ENCODE peak calls at places on chromosomes 13 and 19, in five cellular contexts. Z is GM23338, H is left lung, P is kidney, N is epithelial cell of esophagus. K is an unnamed sample.

GRCh38 chr19:45160870-45161714 is at the start of gene NKPD1:
- DNase-seq in N (peak), Z (peak), H (peak), P (peak), K (no peak)

GRCh38 chr13:28408235-28408848 is 86.6 kb downstream of the FLT1 start:
- DNase-seq in H (no peak), P (no peak), Z (no peak), N (no peak), K (no peak)

GRCh38 chr13:18961383-18962117 is 220.1 kb downstream of the TUBA3C start:
- DNase-seq in H (no peak), P (no peak), N (no peak), Z (no peak), K (no peak)

GRCh38 chr19:37969695-37970094 is 62.7 kb downstream of the SIPA1L3 start:
- DNase-seq in N (peak), P (no peak), Z (no peak), H (no peak), K (no peak)

GRCh38 chr13:108508263-108508662 is 121.1 kb upstream of the MYO16 start:
- DNase-seq in Z (peak), P (no peak), N (peak), H (no peak), K (peak)

GRCh38 chr13:44280461-44280860 is 93.2 kb upstream of the SERP2 start:
- DNase-seq in P (no peak), Z (no peak), H (no peak), N (peak), K (peak)

GRCh38 chr19:48348039-48348438 is 15.7 kb downstream of the TMEM143 start:
- DNase-seq in Z (no peak), H (no peak), P (no peak), N (no peak), K (peak)

GRCh38 chr13:48295271-48295670 is 8.3 kb upstream of the RB1 start:
- DNase-seq in P (no peak), Z (no peak), N (peak), H (no peak), K (no peak)

GRCh38 chr19:40283414-40284250 is 1.5 kb downstream of the AKT2 start:
- DNase-seq in H (no peak), P (no peak), Z (no peak), N (no peak), K (no peak)

GRCh38 chr19:35363001-35363590 is 4.8 kb downstream of the FFAR3 start:
- DNase-seq in P (no peak), N (no peak), H (no peak), Z (no peak), K (no peak)

GRCh38 chr13:37510441-37510840 is 88.1 kb downstream of the POSTN start:
- DNase-seq in H (no peak), N (peak), P (no peak), Z (no peak), K (no peak)

GRCh38 chr13:74132768-74133656 is 1.2 kb downstream of the KLF12 start:
- DNase-seq in N (peak), H (peak), P (peak), Z (peak), K (no peak)

GRCh38 chr19:51161266-51161665 is 19.2 kb downstream of the SIGLEC7 start:
- DNase-seq in N (peak), Z (no peak), H (no peak), P (no peak), K (no peak)

GRCh38 chr13:95605426-95606125 is 38.9 kb downstream of the DZIP1 start:
- DNase-seq in Z (no peak), P (no peak), N (peak), H (no peak), K (no peak)

GRCh38 chr19:17932485-17933338 is at the start of gene CCDC124:
- DNase-seq in N (peak), P (peak), Z (peak), H (peak), K (peak)

GRCh38 chr19:41668315-41668714 is 19.8 kb downstream of the CEACAM7 start:
- DNase-seq in P (no peak), Z (no peak), N (no peak), H (no peak), K (no peak)

GRCh38 chr13:42997381-42997780 is 5.3 kb upstream of the EPSTI1 start:
- DNase-seq in N (no peak), Z (no peak), P (no peak), H (no peak), K (peak)

GRCh38 chr13:29954082-29955043 is 103.9 kb upstream of the UBL3 start:
- DNase-seq in H (no peak), N (no peak), P (no peak), Z (no peak), K (no peak)

GRCh38 chr13:44219808-44220544 is 153.6 kb upstream of the SERP2 start:
- DNase-seq in P (no peak), N (peak), Z (no peak), H (no peak), K (peak)

GRCh38 chr13:112270951-112271350 is 105.2 kb upstream of the SPACA7 start:
- DNase-seq in N (no peak), H (no peak), Z (no peak), P (no peak), K (no peak)

GRCh38 chr19:39590265-39590664 is 12.1 kb upstream of the LGALS13 start:
- DNase-seq in N (peak), H (no peak), P (no peak), Z (peak), K (peak)

GRCh38 chr13:38202730-38203129 is 146.9 kb upstream of the UFM1 start:
- DNase-seq in N (peak), P (no peak), H (no peak), Z (no peak), K (peak)

GRCh38 chr19:6126335-6126974 is 9.0 kb upstream of the ACSBG2 start:
- DNase-seq in N (peak), H (no peak), P (no peak), Z (peak), K (peak)

DNA sequence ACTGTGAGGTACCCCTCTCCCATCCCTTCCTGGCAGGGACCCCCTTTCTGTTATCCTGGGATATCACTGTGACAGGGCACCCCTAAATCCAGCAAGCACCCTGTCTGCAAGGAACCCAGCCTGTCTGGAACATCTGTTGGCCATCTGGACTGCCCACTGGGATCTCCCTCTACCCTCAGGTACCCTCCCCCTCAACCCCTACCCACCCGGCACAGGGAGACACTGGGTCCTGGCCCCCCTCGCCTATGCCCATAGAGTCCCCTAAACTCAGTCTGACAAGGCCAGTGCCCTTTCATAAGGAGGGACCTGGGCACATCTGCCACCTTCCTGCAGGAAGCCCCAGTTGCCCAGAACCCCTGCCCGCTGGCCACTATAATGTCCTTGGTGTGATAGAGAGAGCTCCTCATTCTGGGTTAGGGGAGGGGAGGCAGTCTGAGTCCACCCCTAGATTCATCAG is 2.8 kb upstream of the SLC27A5 start:
- DNase-seq in N (no peak), H (no peak), Z (no peak), P (no peak), K (no peak)
- H3K4me3 ChIP-seq in N (peak), H (peak), Z (peak), P (peak), K (peak)

DNA sequence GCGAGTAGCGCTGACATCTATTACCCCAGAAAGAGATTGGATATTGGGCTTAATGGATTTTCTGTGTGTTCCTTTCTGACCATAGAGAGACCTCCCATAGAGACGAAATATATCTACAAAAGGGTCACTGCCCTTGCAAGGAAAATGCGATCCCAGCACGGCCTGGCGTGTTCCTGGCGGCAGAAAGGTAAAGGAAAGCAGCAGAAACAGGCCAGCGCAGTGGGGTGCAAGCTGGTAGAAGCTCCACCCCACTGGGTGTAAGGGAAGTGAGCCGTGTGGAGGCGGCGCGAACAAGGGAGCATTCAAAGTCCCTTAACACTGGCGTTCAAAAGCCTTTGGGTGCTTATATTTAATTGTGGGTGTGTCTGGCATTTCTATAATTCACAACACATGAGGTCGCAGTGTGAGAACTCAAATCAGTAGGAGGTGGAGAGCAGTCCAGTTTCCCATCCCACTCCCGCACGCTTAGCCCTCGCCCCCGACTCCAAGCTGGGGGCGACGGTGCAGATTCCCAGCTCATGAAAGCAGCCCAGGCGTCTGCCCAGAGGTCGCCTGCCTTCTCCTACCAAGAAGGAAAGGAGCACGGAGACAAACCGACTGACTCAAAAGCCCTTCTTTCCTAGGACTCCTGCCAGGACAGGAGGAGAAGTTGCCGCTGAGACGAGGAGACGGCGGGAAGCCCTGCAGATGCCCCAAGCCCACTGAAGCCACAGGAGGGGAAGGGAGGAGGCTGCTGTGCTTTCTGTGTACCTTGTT is 478.4 kb downstream of the FOXO1 start:
- DNase-seq in H (no peak), Z (peak), P (no peak), N (no peak), K (no peak)
- TF ChIP-seq CTCF in H (no peak), Z (no peak), P (no peak), N (no peak), K (no peak)

GRCh38 chr19:1135454-1135853 is 31.7 kb downstream of the GPX4 start:
- DNase-seq in Z (no peak), P (no peak), N (no peak), H (no peak), K (no peak)

GRCh38 chr19:1132625-1133383 is 29.0 kb downstream of the GPX4 start:
- DNase-seq in P (no peak), H (no peak), Z (no peak), N (no peak), K (peak)

GRCh38 chr19:1134431-1134830 is 30.6 kb downstream of the GPX4 start:
- DNase-seq in Z (no peak), N (peak), H (no peak), P (no peak), K (peak)

GRCh38 chr19:1131718-1132552 is 28.1 kb downstream of the GPX4 start:
- DNase-seq in N (peak), P (peak), H (peak), Z (peak), K (peak)

DNA sequence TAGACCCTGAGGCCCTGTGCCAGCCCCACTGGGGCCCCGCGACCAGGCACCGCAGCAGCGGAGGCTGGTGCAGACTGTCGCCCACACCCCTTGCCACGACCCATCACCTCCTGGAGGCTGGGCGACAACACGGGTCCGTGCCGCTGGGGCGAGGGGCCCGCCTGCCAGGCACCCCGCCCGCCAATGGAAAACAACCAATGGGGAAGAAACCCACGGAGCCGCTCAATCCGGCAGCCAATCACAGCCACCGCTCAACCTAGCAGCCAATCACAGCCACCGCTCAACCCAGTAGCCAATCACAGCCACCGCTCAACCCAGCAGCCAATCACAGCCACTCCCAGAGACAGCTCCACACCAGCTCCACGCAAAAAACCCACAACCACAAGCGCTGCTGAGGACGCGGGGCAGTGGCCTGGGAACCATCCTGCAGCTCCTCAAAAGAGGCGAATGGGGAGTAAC is 29.7 kb downstream of the GPX4 start:
- DNase-seq in H (no peak), P (no peak), Z (peak), N (peak), K (peak)
- H3K4me3 ChIP-seq in H (no peak), P (no peak), Z (no peak), N (no peak), K (no peak)

GRCh38 chr13:86870388-86870966 is 800.7 kb upstream of the SLITRK5 start:
- DNase-seq in H (no peak), N (peak), P (no peak), Z (peak), K (peak)
- TF ChIP-seq CTCF in H (peak), N (peak), P (peak), Z (peak), K (peak)

GRCh38 chr19:47023448-47023794 is 3.8 kb downstream of the NPAS1 start:
- DNase-seq in Z (peak), H (no peak), N (no peak), P (no peak), K (no peak)
- H3K4me3 ChIP-seq in Z (peak), H (no peak), N (no peak), P (no peak), K (no peak)

K was measured in fibroblast of mammary gland.